ENCODE peak calls at places on chromosomes 11 and 22, in seven cellular contexts. D, A, R, C, H, U and T are unnamed samples.

GRCh38 chr11:114215428-114215827 is 80.8 kb upstream of the NNMT start:
- DNase-seq in D (no peak), A (no peak), R (no peak), C (no peak), H (no peak), U (no peak), T (no peak)

GRCh38 chr11:35050596-35050995 is 88.4 kb upstream of the CD44 start:
- DNase-seq in D (no peak), A (no peak), R (no peak), C (no peak), H (peak), U (no peak), T (no peak)

GRCh38 chr11:132874638-132875037 is 657.7 kb downstream of the OPCML start:
- DNase-seq in D (no peak), A (no peak), R (peak), C (no peak), H (peak), U (no peak), T (no peak)

GRCh38 chr11:104484784-104485554 is 321.0 kb upstream of the PDGFD start:
- DNase-seq in D (no peak), A (no peak), R (peak), C (peak), H (peak), U (no peak), T (no peak)

GRCh38 chr11:128890543-128891409 is at the start of gene KCNJ5:
- DNase-seq in D (no peak), A (peak), R (no peak), C (no peak), H (peak), U (peak), T (peak)

GRCh38 chr11:35324183-35324582 is 95.2 kb downstream of the SLC1A2 start:
- DNase-seq in D (no peak), A (no peak), R (no peak), C (no peak), H (no peak), U (no peak), T (no peak)

GRCh38 chr11:61919113-61919840 is 1.9 kb upstream of the RAB3IL1 start:
- DNase-seq in D (no peak), A (no peak), R (no peak), C (no peak), H (no peak), U (peak), T (no peak)

GRCh38 chr11:2444301-2445106 is at the start of the genes KCNQ1 and TRPM5:
- DNase-seq in D (peak), A (peak), R (no peak), C (peak), H (no peak), U (peak), T (peak)

GRCh38 chr11:78717031-78717430 is 142.4 kb upstream of the NARS2 start:
- DNase-seq in D (no peak), A (no peak), R (no peak), C (no peak), H (no peak), U (no peak), T (no peak)

GRCh38 chr11:46858920-46859531 is 12.9 kb upstream of the CKAP5 start:
- DNase-seq in D (no peak), A (no peak), R (no peak), C (no peak), H (no peak), U (no peak), T (no peak)

GRCh38 chr11:126514061-126514713 is 158.7 kb downstream of the ST3GAL4 start:
- DNase-seq in D (no peak), A (no peak), R (no peak), C (peak), H (no peak), U (no peak), T (no peak)

GRCh38 chr11:92440701-92441338 is 216.2 kb downstream of the FAT3 start:
- DNase-seq in D (no peak), A (no peak), R (no peak), C (peak), H (no peak), U (no peak), T (no peak)

GRCh38 chr22:39530692-39531331 is 1.7 kb downstream of the RPS19BP1 start:
- DNase-seq in D (no peak), A (no peak), R (peak), C (peak), H (peak), U (no peak), T (no peak)

GRCh38 chr11:65593518-65594414 is 1.8 kb downstream of the KCNK7 start:
- DNase-seq in D (no peak), A (peak), R (no peak), C (peak), H (peak), U (no peak), T (peak)

GRCh38 chr11:3095712-3096361 is 38.6 kb upstream of the CARS1 start:
- DNase-seq in D (peak), A (no peak), R (peak), C (peak), H (peak), U (peak), T (peak)

GRCh38 chr11:6326980-6327379 is 6.7 kb upstream of the CAVIN3 start:
- DNase-seq in D (no peak), A (no peak), R (no peak), C (no peak), H (no peak), U (no peak), T (no peak)

GRCh38 chr11:17979770-17980371 is 33.0 kb downstream of the SERGEF start:
- DNase-seq in D (peak), A (peak), R (peak), C (peak), H (peak), U (peak), T (peak)

GRCh38 chr11:133964946-133965632 is 8.3 kb upstream of the IGSF9B start:
- DNase-seq in D (no peak), A (no peak), R (no peak), C (no peak), H (no peak), U (no peak), T (no peak)

GRCh38 chr22:25282671-25283561 is 63.5 kb downstream of the CRYBB2 start:
- DNase-seq in D (peak), A (peak), R (no peak), C (peak), H (no peak), U (peak), T (no peak)

GRCh38 chr11:26286472-26287066 is 45.4 kb upstream of the ANO3 start:
- DNase-seq in D (peak), A (peak), R (peak), C (peak), H (peak), U (no peak), T (peak)

GRCh38 chr11:72947229-72947628 is 133.0 kb downstream of the ATG16L2 start:
- DNase-seq in D (no peak), A (no peak), R (peak), C (no peak), H (peak), U (no peak), T (no peak)

GRCh38 chr11:22539851-22540376 is 85.7 kb downstream of the FANCF start:
- DNase-seq in D (peak), A (no peak), R (peak), C (peak), H (peak), U (no peak), T (no peak)

GRCh38 chr22:49649166-49649565 is 178.5 kb downstream of the BRD1 start:
- DNase-seq in D (no peak), A (no peak), R (no peak), C (no peak), H (no peak), U (no peak), T (no peak)
- H3K4ac ChIP-seq in D (no peak), A (no peak), R (no peak), C (no peak), H (no peak), U (no peak), T (no peak)

DNA sequence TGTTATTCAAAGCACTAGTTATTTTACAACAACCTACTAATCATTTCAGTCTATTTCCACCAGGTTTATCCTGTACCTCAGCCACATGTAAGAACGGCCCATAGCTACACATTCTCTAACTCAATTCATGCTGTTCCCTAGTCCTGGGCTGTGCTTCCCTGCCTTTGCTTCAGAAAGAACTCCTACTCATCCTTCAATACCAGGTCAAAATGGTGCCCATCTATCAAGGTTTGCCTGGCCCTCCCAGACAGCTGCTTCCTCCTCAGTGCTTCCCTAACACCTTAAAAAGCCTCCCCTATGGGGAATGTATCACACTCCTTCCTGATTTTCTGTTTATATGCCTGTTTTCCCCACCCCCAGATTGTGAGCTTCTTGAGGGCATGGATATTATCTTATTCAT is 400.7 kb downstream of the MN1 start:
- DNase-seq in D (no peak), A (no peak), R (no peak), C (no peak), H (no peak), U (no peak), T (no peak)
- H3K4ac ChIP-seq in D (no peak), A (no peak), R (no peak), C (no peak), H (no peak), U (no peak), T (no peak)

DNA sequence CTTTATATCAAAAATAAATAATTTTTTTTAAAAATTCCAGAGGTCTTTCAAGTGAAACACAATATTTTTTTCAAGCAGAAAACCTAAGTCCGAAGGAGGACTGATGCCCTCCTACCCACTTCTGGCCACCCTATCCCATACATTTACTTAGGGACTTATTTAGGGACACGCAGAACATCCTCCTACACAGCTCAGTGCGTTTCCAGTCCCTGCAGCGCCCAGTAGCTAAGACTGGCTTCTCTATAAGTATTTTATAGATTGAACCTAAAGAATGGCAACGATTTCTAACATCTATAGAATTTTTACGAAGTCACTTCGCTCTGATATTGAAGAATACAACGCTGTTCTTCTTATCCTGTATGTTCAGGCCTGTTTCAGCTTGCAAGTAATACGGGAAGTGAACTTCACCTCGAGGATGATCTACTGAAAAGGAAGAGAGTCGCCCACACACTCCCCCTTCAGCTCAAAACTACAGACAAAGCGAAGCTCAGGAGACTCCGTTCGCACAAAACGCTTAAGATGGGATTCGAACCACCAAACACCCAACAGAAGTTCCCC is 341 bp downstream of the CHEK2 start:
- DNase-seq in D (no peak), A (no peak), R (no peak), C (no peak), H (no peak), U (no peak), T (no peak)
- H3K4ac ChIP-seq in D (no peak), A (no peak), R (peak), C (no peak), H (no peak), U (peak), T (no peak)

GRCh38 chr11:125183641-125184040 is 19.1 kb downstream of the PKNOX2 start:
- DNase-seq in D (no peak), A (no peak), R (no peak), C (no peak), H (no peak), U (no peak), T (no peak)
- H3K4ac ChIP-seq in D (no peak), A (no peak), R (no peak), C (no peak), H (no peak), U (no peak), T (no peak)

GRCh38 chr22:47762141-47762540 is 999.7 kb downstream of the TBC1D22A start:
- DNase-seq in D (no peak), A (no peak), R (no peak), C (no peak), H (no peak), U (no peak), T (no peak)
- H3K4ac ChIP-seq in D (no peak), A (no peak), R (no peak), C (no peak), H (no peak), U (no peak), T (no peak)

GRCh38 chr22:30288414-30289125 is 735 bp downstream of the CASTOR1 start:
- DNase-seq in D (peak), A (no peak), R (no peak), C (peak), H (no peak), U (peak), T (no peak)
- H3K4ac ChIP-seq in D (no peak), A (no peak), R (peak), C (no peak), H (peak), U (no peak), T (peak)

DNA sequence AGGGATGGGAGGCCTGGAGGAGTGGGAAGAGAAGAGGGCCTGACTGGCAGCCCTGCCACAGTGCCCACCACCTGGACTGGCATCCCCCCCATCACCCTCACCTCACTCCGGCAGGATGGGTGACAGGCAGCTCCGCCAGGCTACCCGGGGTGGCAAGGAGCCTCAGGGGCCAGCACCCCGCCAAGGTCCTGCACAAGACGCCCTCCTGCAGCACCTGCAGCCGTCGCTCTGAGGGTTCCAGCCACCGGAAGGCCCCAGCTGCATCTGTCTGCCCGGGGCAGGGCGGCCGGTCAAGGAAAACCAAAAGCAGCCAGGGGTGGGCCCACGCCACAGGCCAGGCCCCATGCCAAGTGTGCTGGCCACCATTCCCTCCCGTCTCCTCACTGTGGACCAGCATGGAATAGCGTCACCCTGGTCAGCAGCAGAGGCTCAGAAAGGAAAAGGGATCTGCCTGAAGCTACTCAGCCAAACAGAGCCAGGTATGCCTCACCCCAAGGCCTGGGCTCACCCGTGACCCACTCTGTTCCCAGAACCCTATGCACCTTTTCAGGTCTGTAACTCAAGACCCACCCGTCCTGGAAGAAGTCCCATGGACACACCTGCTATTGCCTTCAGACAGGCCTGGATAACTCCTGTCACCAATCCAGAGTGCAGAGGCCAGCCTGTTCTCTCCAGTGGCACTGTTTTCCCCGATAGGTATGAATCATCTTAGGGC is 7.0 kb downstream of the RHBDD3 start:
- DNase-seq in D (no peak), A (no peak), R (no peak), C (no peak), H (no peak), U (no peak), T (no peak)
- H3K4ac ChIP-seq in D (no peak), A (no peak), R (no peak), C (no peak), H (no peak), U (no peak), T (no peak)

DNA sequence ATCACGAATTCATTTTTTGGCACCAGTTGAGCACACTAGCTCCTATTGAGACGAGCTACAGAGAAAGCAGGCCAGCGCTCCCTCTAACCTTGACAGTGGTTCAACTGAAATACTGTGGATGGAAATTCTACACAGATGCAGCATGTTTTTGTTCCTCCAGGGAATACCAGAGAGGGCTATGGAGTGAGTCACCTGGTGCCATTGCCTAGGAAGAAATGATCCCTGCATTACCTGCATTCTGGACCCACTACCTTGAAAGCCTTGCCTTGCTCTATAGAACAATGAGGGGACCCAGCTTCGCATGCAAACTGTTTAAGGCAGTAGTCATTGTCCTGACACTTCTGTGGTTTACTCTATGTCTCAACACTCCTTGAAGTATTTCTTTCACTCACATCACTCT is 108.1 kb upstream of the ARHGAP42 start:
- DNase-seq in D (no peak), A (peak), R (peak), C (peak), H (peak), U (no peak), T (peak)
- H3K4ac ChIP-seq in D (no peak), A (no peak), R (peak), C (no peak), H (no peak), U (no peak), T (no peak)

GRCh38 chr11:16186680-16187079 is 169.7 kb downstream of the SOX6 start:
- DNase-seq in D (no peak), A (no peak), R (no peak), C (no peak), H (no peak), U (no peak), T (no peak)
- H3K4ac ChIP-seq in D (no peak), A (no peak), R (no peak), C (no peak), H (no peak), U (no peak), T (no peak)

DNA sequence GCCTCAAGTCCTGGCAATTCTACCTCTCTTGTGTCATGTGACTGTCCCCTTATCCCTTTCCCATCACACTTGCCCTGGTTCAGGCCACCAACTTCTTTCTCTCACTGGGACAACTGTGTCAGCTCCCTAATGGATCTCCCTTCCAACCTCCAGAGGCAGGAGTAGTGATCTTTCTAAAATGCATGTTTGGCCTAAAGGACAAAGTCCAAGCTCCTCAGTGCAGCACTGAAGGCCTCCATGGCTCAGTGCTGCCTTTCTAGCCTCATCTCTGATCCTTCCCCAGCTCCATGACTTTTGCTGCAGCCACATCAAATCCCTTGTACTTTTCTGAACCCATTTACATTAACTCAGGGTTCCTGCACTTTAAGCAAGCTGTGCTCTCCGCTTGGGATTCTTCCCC is 80.8 kb downstream of the CSNK2A3 start:
- DNase-seq in D (no peak), A (no peak), R (no peak), C (no peak), H (no peak), U (no peak), T (no peak)
- H3K4ac ChIP-seq in D (no peak), A (no peak), R (no peak), C (no peak), H (no peak), U (no peak), T (no peak)